ENCODE peak calls at places on chromosomes 12 and 14, in ten cellular contexts. One of them, this sample, is unnamed.

GRCh38 chr14:73660511-73660910 is 15.7 kb downstream of the DNAL1 start:
- DNase-seq in esophagus squamous epithelium: no peak
- DNase-seq in thyroid gland: no peak
- DNase-seq in A549: no peak
- DNase-seq in HCT116: no peak
- DNase-seq in transverse colon: no peak
- DNase-seq in IMR-90: no peak
- DNase-seq in breast epithelium: no peak
- DNase-seq in adrenal gland: no peak
- DNase-seq in spleen: no peak
- DNase-seq in this sample: no peak

GRCh38 chr14:105413542-105413886 is 6.1 kb upstream of the MTA1 start:
- DNase-seq in spleen: no peak
- DNase-seq in adrenal gland: no peak
- DNase-seq in IMR-90: no peak
- DNase-seq in A549: no peak
- DNase-seq in thyroid gland: no peak
- DNase-seq in transverse colon: no peak
- DNase-seq in breast epithelium: no peak
- DNase-seq in esophagus squamous epithelium: no peak
- DNase-seq in HCT116: no peak
- DNase-seq in this sample: no peak

GRCh38 chr12:98352218-98352811 is 163.1 kb upstream of the TMPO start:
- DNase-seq in A549: peak; percentile 75
- DNase-seq in transverse colon: no peak
- DNase-seq in spleen: no peak
- DNase-seq in HCT116: peak; percentile 18
- DNase-seq in esophagus squamous epithelium: no peak
- DNase-seq in adrenal gland: no peak
- DNase-seq in breast epithelium: no peak
- DNase-seq in thyroid gland: no peak
- DNase-seq in IMR-90: peak; percentile 91
- DNase-seq in this sample: no peak

GRCh38 chr14:50045039-50045711 is 71.2 kb downstream of the VCPKMT start:
- DNase-seq in IMR-90: peak; percentile 88
- DNase-seq in spleen: peak; percentile 96
- DNase-seq in transverse colon: peak; percentile 91
- DNase-seq in HCT116: no peak
- DNase-seq in esophagus squamous epithelium: peak; percentile 32
- DNase-seq in breast epithelium: peak; percentile 84
- DNase-seq in A549: no peak
- DNase-seq in adrenal gland: peak; percentile 93
- DNase-seq in thyroid gland: peak; percentile 59
- DNase-seq in this sample: peak; percentile 46

GRCh38 chr12:124752437-124753229 is 111.0 kb downstream of the SCARB1 start:
- DNase-seq in esophagus squamous epithelium: no peak
- DNase-seq in spleen: no peak
- DNase-seq in breast epithelium: no peak
- DNase-seq in HCT116: no peak
- DNase-seq in IMR-90: no peak
- DNase-seq in adrenal gland: peak; percentile 56
- DNase-seq in transverse colon: no peak
- DNase-seq in A549: no peak
- DNase-seq in thyroid gland: peak; percentile 91
- DNase-seq in this sample: no peak

GRCh38 chr14:95518045-95518751 is 1.7 kb upstream of the SYNE3 start:
- DNase-seq in HCT116: no peak
- DNase-seq in A549: no peak
- DNase-seq in thyroid gland: no peak
- DNase-seq in breast epithelium: no peak
- DNase-seq in adrenal gland: no peak
- DNase-seq in transverse colon: no peak
- DNase-seq in spleen: peak; percentile 58
- DNase-seq in IMR-90: peak; percentile 57
- DNase-seq in esophagus squamous epithelium: no peak
- DNase-seq in this sample: no peak

GRCh38 chr12:7107181-7108041 is 1.6 kb downstream of the C1RL start:
- DNase-seq in breast epithelium: no peak
- DNase-seq in thyroid gland: no peak
- DNase-seq in spleen: no peak
- DNase-seq in A549: no peak
- DNase-seq in transverse colon: no peak
- DNase-seq in esophagus squamous epithelium: no peak
- DNase-seq in HCT116: no peak
- DNase-seq in adrenal gland: no peak
- DNase-seq in IMR-90: no peak
- DNase-seq in this sample: no peak

GRCh38 chr12:108589028-108589839 is 8.7 kb downstream of the TMEM119 start:
- DNase-seq in A549: no peak
- DNase-seq in adrenal gland: no peak
- DNase-seq in transverse colon: no peak
- DNase-seq in thyroid gland: peak; percentile 45
- DNase-seq in HCT116: no peak
- DNase-seq in IMR-90: no peak
- DNase-seq in breast epithelium: no peak
- DNase-seq in esophagus squamous epithelium: no peak
- DNase-seq in spleen: peak; percentile 67
- DNase-seq in this sample: no peak

GRCh38 chr12:16329594-16329993 is 17.9 kb upstream of the MGST1 start:
- DNase-seq in esophagus squamous epithelium: no peak
- DNase-seq in spleen: no peak
- DNase-seq in thyroid gland: no peak
- DNase-seq in HCT116: no peak
- DNase-seq in A549: no peak
- DNase-seq in breast epithelium: no peak
- DNase-seq in IMR-90: no peak
- DNase-seq in transverse colon: no peak
- DNase-seq in adrenal gland: no peak
- DNase-seq in this sample: no peak

GRCh38 chr14:58755026-58755929 is 117.5 kb downstream of the DACT1 start:
- DNase-seq in breast epithelium: no peak
- DNase-seq in A549: no peak
- DNase-seq in IMR-90: no peak
- DNase-seq in spleen: no peak
- DNase-seq in esophagus squamous epithelium: no peak
- DNase-seq in HCT116: no peak
- DNase-seq in thyroid gland: peak; percentile 18
- DNase-seq in adrenal gland: no peak
- DNase-seq in transverse colon: no peak
- DNase-seq in this sample: no peak
- H3K27ac ChIP-seq in breast epithelium: peak overlapping the region; percentile 22
- H3K27ac ChIP-seq in A549: no peak overlapping the region
- H3K27ac ChIP-seq in IMR-90: no peak overlapping the region
- H3K27ac ChIP-seq in spleen: no peak overlapping the region
- H3K27ac ChIP-seq in esophagus squamous epithelium: no peak overlapping the region
- H3K27ac ChIP-seq in HCT116: no peak overlapping the region
- H3K27ac ChIP-seq in thyroid gland: peak overlapping the region; percentile 61
- H3K27ac ChIP-seq in adrenal gland: no peak overlapping the region
- H3K27ac ChIP-seq in transverse colon: peak overlapping the region; percentile 71
- H3K27ac ChIP-seq in this sample: no peak overlapping the region

GRCh38 chr12:132544498-132544897 is 54.5 kb downstream of the FBRSL1 start:
- DNase-seq in spleen: no peak
- DNase-seq in esophagus squamous epithelium: no peak
- DNase-seq in HCT116: no peak
- DNase-seq in breast epithelium: no peak
- DNase-seq in IMR-90: no peak
- DNase-seq in adrenal gland: no peak
- DNase-seq in transverse colon: no peak
- DNase-seq in thyroid gland: no peak
- DNase-seq in A549: no peak
- DNase-seq in this sample: no peak
- TF ChIP-seq POLR2A in spleen: no peak
- TF ChIP-seq POLR2A in esophagus squamous epithelium: no peak
- TF ChIP-seq POLR2A in HCT116: no peak
- TF ChIP-seq POLR2A in breast epithelium: no peak
- TF ChIP-seq POLR2A in IMR-90: no peak
- TF ChIP-seq POLR2A in adrenal gland: no peak
- TF ChIP-seq POLR2A in transverse colon: no peak
- TF ChIP-seq POLR2A in thyroid gland: no peak
- TF ChIP-seq POLR2A in A549: no peak
- TF ChIP-seq POLR2A in this sample: no peak

DNA sequence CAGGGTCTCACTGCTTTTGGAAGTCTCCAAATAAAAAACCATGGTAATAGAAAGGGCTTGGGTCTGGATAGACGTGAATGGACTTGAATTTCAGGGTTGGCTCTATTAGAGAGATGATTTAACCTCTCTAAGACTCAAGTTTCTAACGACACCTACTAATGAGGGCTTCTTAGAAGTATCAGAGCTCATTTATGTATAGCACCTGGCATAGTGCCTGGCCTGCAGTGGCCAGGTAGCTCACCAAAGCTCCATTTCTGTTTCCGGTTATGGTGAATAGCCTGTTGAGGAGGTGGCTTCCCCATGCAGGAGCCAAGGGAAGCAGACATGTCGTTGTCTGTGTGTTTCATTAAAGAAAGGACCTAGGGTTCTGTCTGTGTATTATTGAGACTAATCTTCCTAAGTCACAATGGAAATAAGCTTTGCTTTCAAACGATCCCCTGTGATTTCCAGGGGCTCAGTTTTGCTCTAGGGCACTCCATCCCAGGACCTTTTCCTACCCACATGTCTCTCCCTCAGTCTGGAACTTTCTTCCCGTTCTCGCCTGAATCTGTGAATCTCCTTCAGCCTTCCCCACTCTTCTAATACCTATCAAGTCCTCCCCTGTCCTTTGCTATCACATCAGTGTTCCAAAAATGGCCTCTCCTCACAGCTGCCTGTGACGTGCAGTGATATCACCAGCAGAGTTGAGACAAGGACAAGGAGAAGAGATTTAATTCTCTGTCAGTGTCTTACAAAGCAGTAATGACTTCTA is 108.8 kb downstream of the ETV6 start:
- DNase-seq in IMR-90: no peak
- DNase-seq in adrenal gland: no peak
- DNase-seq in esophagus squamous epithelium: no peak
- DNase-seq in transverse colon: no peak
- DNase-seq in HCT116: no peak
- DNase-seq in breast epithelium: no peak
- DNase-seq in thyroid gland: no peak
- DNase-seq in spleen: no peak
- DNase-seq in A549: no peak
- DNase-seq in this sample: no peak
- H3K4me1 ChIP-seq in IMR-90: peaks cover 30% of the 10 kb centered on the region
- H3K4me1 ChIP-seq in adrenal gland: peaks cover 35% of the 10 kb centered on the region
- H3K4me1 ChIP-seq in esophagus squamous epithelium: peaks cover 12% of the 10 kb centered on the region
- H3K4me1 ChIP-seq in transverse colon: peaks cover 85% of the 10 kb centered on the region
- H3K4me1 ChIP-seq in HCT116: no peaks in the 10 kb centered on the region
- H3K4me1 ChIP-seq in breast epithelium: peaks cover 15% of the 10 kb centered on the region
- H3K4me1 ChIP-seq in thyroid gland: no peaks in the 10 kb centered on the region
- H3K4me1 ChIP-seq in spleen: peaks cover 42% of the 10 kb centered on the region
- H3K4me1 ChIP-seq in A549: peaks cover 7% of the 10 kb centered on the region
- H3K4me1 ChIP-seq in this sample: no peaks in the 10 kb centered on the region

GRCh38 chr12:57150400-57150799 is 3.0 kb upstream of the LRP1-AS start:
- DNase-seq in breast epithelium: no peak
- DNase-seq in adrenal gland: no peak
- DNase-seq in A549: no peak
- DNase-seq in HCT116: no peak
- DNase-seq in thyroid gland: no peak
- DNase-seq in esophagus squamous epithelium: no peak
- DNase-seq in IMR-90: no peak
- DNase-seq in spleen: no peak
- DNase-seq in transverse colon: no peak
- DNase-seq in this sample: no peak
- H3K27ac ChIP-seq in breast epithelium: peak overlapping the region; percentile 77
- H3K27ac ChIP-seq in adrenal gland: peak overlapping the region; percentile 15
- H3K27ac ChIP-seq in A549: no peak overlapping the region
- H3K27ac ChIP-seq in HCT116: no peak overlapping the region
- H3K27ac ChIP-seq in thyroid gland: no peak overlapping the region
- H3K27ac ChIP-seq in esophagus squamous epithelium: peak overlapping the region; percentile 92
- H3K27ac ChIP-seq in IMR-90: peak overlapping the region; percentile 23
- H3K27ac ChIP-seq in spleen: peak overlapping the region; percentile 39
- H3K27ac ChIP-seq in transverse colon: peak overlapping the region; percentile 87
- H3K27ac ChIP-seq in this sample: peak overlapping the region; percentile 73

GRCh38 chr12:111413442-111414086 is 7.8 kb downstream of the SH2B3 start:
- DNase-seq in breast epithelium: no peak
- DNase-seq in adrenal gland: peak; percentile 72
- DNase-seq in esophagus squamous epithelium: no peak
- DNase-seq in spleen: no peak
- DNase-seq in transverse colon: peak; percentile 56
- DNase-seq in IMR-90: peak; percentile 77
- DNase-seq in HCT116: no peak
- DNase-seq in A549: no peak
- DNase-seq in thyroid gland: peak; percentile 45
- DNase-seq in this sample: no peak
- TF ChIP-seq POLR2A in breast epithelium: no peak
- TF ChIP-seq POLR2A in adrenal gland: peak; percentile 9
- TF ChIP-seq POLR2A in esophagus squamous epithelium: no peak
- TF ChIP-seq POLR2A in spleen: no peak
- TF ChIP-seq POLR2A in transverse colon: no peak
- TF ChIP-seq POLR2A in IMR-90: no peak
- TF ChIP-seq POLR2A in HCT116: no peak
- TF ChIP-seq POLR2A in A549: no peak
- TF ChIP-seq POLR2A in thyroid gland: no peak
- TF ChIP-seq POLR2A in this sample: no peak

GRCh38 chr12:21643758-21644157 is 13.9 kb downstream of the LDHB start:
- DNase-seq in breast epithelium: no peak
- DNase-seq in spleen: no peak
- DNase-seq in esophagus squamous epithelium: no peak
- DNase-seq in HCT116: no peak
- DNase-seq in thyroid gland: no peak
- DNase-seq in A549: no peak
- DNase-seq in IMR-90: no peak
- DNase-seq in transverse colon: no peak
- DNase-seq in adrenal gland: no peak
- DNase-seq in this sample: no peak
- H3K4me1 ChIP-seq in breast epithelium: no peaks in the 10 kb centered on the region
- H3K4me1 ChIP-seq in spleen: no peaks in the 10 kb centered on the region
- H3K4me1 ChIP-seq in esophagus squamous epithelium: no peaks in the 10 kb centered on the region
- H3K4me1 ChIP-seq in HCT116: no peaks in the 10 kb centered on the region
- H3K4me1 ChIP-seq in thyroid gland: no peaks in the 10 kb centered on the region
- H3K4me1 ChIP-seq in A549: peaks cover 97% of the 10 kb centered on the region
- H3K4me1 ChIP-seq in IMR-90: no peaks in the 10 kb centered on the region
- H3K4me1 ChIP-seq in transverse colon: peaks cover 12% of the 10 kb centered on the region
- H3K4me1 ChIP-seq in adrenal gland: peaks cover 21% of the 10 kb centered on the region
- H3K4me1 ChIP-seq in this sample: no peaks in the 10 kb centered on the region

GRCh38 chr12:2335109-2335508 is 282.3 kb downstream of the CACNA1C start:
- DNase-seq in esophagus squamous epithelium: no peak
- DNase-seq in transverse colon: no peak
- DNase-seq in adrenal gland: no peak
- DNase-seq in breast epithelium: no peak
- DNase-seq in A549: no peak
- DNase-seq in IMR-90: no peak
- DNase-seq in thyroid gland: no peak
- DNase-seq in HCT116: no peak
- DNase-seq in spleen: no peak
- DNase-seq in this sample: no peak
- H3K27ac ChIP-seq in esophagus squamous epithelium: no peak overlapping the region
- H3K27ac ChIP-seq in transverse colon: peak overlapping the region; percentile 81
- H3K27ac ChIP-seq in adrenal gland: no peak overlapping the region
- H3K27ac ChIP-seq in breast epithelium: no peak overlapping the region
- H3K27ac ChIP-seq in A549: no peak overlapping the region
- H3K27ac ChIP-seq in IMR-90: peak overlapping the region; percentile 35
- H3K27ac ChIP-seq in thyroid gland: no peak overlapping the region
- H3K27ac ChIP-seq in HCT116: no peak overlapping the region
- H3K27ac ChIP-seq in spleen: no peak overlapping the region
- H3K27ac ChIP-seq in this sample: no peak overlapping the region

GRCh38 chr12:49030714-49031572 is 12.4 kb upstream of the PRKAG1 start:
- DNase-seq in breast epithelium: no peak
- DNase-seq in A549: no peak
- DNase-seq in transverse colon: no peak
- DNase-seq in HCT116: no peak
- DNase-seq in adrenal gland: no peak
- DNase-seq in IMR-90: no peak
- DNase-seq in esophagus squamous epithelium: no peak
- DNase-seq in spleen: no peak
- DNase-seq in thyroid gland: no peak
- DNase-seq in this sample: no peak
- TF ChIP-seq POLR2A in breast epithelium: no peak
- TF ChIP-seq POLR2A in A549: no peak
- TF ChIP-seq POLR2A in transverse colon: no peak
- TF ChIP-seq POLR2A in HCT116: no peak
- TF ChIP-seq POLR2A in adrenal gland: no peak
- TF ChIP-seq POLR2A in IMR-90: no peak
- TF ChIP-seq POLR2A in esophagus squamous epithelium: no peak
- TF ChIP-seq POLR2A in spleen: no peak
- TF ChIP-seq POLR2A in thyroid gland: no peak
- TF ChIP-seq POLR2A in this sample: no peak

This sample was measured in tibial nerve.